ENCODE peak calls at places on chromosomes 2 and 18, in four cellular contexts. X is activated CD8-positive, alpha-beta T cell treated with anti-CD3 and anti-CD28 coated beads for 36 hours; T is endothelial cell; R is neural progenitor cell. J is an unnamed sample.

GRCh38 chr2:129977986-129978385 is 1.5 kb upstream of the RAB6C start:
- DNase-seq in X (no peak), T (no peak), R (no peak), J (no peak)

GRCh38 chr2:22517141-22517540 is 867.8 kb upstream of the KLHL29 start:
- DNase-seq in X (no peak), T (no peak), R (no peak), J (no peak)

GRCh38 chr2:38683766-38684165 is 17.9 kb downstream of the GALM start:
- DNase-seq in X (no peak), T (no peak), R (no peak), J (no peak)

GRCh38 chr18:7514796-7515440 is 52.2 kb upstream of the PTPRM start:
- DNase-seq in X (peak; percentile 2), T (no peak), R (peak; percentile 42), J (peak; percentile 48)

GRCh38 chr2:157785200-157785599 is 90.9 kb downstream of the ACVR1 start:
- DNase-seq in X (no peak), T (no peak), R (peak; percentile 38), J (peak; percentile 42)

GRCh38 chr2:236749346-236749745 is 179.7 kb downstream of the ACKR3 start:
- DNase-seq in X (no peak), T (no peak), R (no peak), J (no peak)

GRCh38 chr2:127653421-127654083 is 7.6 kb downstream of the GPR17 start:
- DNase-seq in X (no peak), T (no peak), R (no peak), J (no peak)

GRCh38 chr2:86393521-86394490 is 47.4 kb upstream of the KDM3A start:
- DNase-seq in X (peak; percentile 29), T (no peak), R (no peak), J (peak; percentile 45)

GRCh38 chr2:74147729-74148456 is at the start of gene BOLA3:
- DNase-seq in X (peak; percentile 90), T (peak; percentile 90), R (peak; percentile 96), J (peak; percentile 92)

GRCh38 chr2:27085670-27086089 is 892 bp upstream of the KHK start:
- DNase-seq in X (peak; percentile 55), T (peak; percentile 51), R (peak; percentile 81), J (peak; percentile 61)

GRCh38 chr2:17083902-17084301 is 418.3 kb upstream of the CYRIA start:
- DNase-seq in X (no peak), T (no peak), R (no peak), J (no peak)

GRCh38 chr2:147594038-147594437 is 250.8 kb upstream of the ACVR2A start:
- DNase-seq in X (no peak), T (no peak), R (no peak), J (no peak)

GRCh38 chr2:192122946-192123345 is 71.8 kb downstream of the TMEFF2 start:
- DNase-seq in X (no peak), T (no peak), R (no peak), J (no peak)

GRCh38 chr2:28430790-28431418 is 38.2 kb downstream of the FOSL2 start:
- DNase-seq in X (no peak), T (no peak), R (no peak), J (no peak)

GRCh38 chr2:141570474-141571131 is 560.2 kb downstream of the LRP1B start:
- DNase-seq in X (no peak), T (no peak), R (peak; percentile 60), J (no peak)

GRCh38 chr2:113181491-113182051 is 7.8 kb downstream of the PSD4 start:
- DNase-seq in X (no peak), T (no peak), R (no peak), J (no peak)

GRCh38 chr2:61432990-61433389 is 37.9 kb downstream of the USP34 start:
- DNase-seq in X (no peak), T (no peak), R (no peak), J (no peak)

GRCh38 chr2:76391663-76392062 is 680.9 kb upstream of the GCFC2 start:
- DNase-seq in X (no peak), T (no peak), R (no peak), J (no peak)

GRCh38 chr2:167729911-167730310 is 517.5 kb downstream of the STK39 start:
- DNase-seq in X (no peak), T (no peak), R (no peak), J (no peak)

GRCh38 chr18:68035709-68036522 is 519.4 kb upstream of the DSEL start:
- DNase-seq in X (no peak), T (no peak), R (no peak), J (no peak)

GRCh38 chr2:162828545-162828944 is 10.0 kb downstream of the KCNH7 start:
- DNase-seq in X (no peak), T (no peak), R (no peak), J (peak; percentile 57)

GRCh38 chr2:230589497-230590015 is 123.1 kb upstream of the CAB39 start:
- DNase-seq in X (peak; percentile 69), T (no peak), R (no peak), J (no peak)

GRCh38 chr18:29305516-29305915 is 1128.6 kb upstream of the CDH2 start:
- DNase-seq in X (no peak), T (no peak), R (no peak), J (no peak)

GRCh38 chr2:20568501-20569463 is 82.1 kb downstream of the HS1BP3 start:
- DNase-seq in X (no peak), T (no peak), R (no peak), J (peak; percentile 30)

GRCh38 chr2:238869293-238870124 is 21.6 kb downstream of the TWIST2 start:
- DNase-seq in X (peak; percentile 30), T (no peak), R (no peak), J (no peak)

GRCh38 chr2:145484443-145485086 is 964.6 kb upstream of the ZEB2 start:
- DNase-seq in X (peak; percentile 3), T (no peak), R (no peak), J (peak; percentile 26)

GRCh38 chr2:71276311-71277158 is 49.6 kb upstream of the PAIP2B start:
- DNase-seq in X (peak; percentile 89), T (peak; percentile 95), R (peak; percentile 96), J (peak; percentile 98)
- TF ChIP-seq CTCF in X (no peak), T (no peak), R (no peak), J (no peak)

DNA sequence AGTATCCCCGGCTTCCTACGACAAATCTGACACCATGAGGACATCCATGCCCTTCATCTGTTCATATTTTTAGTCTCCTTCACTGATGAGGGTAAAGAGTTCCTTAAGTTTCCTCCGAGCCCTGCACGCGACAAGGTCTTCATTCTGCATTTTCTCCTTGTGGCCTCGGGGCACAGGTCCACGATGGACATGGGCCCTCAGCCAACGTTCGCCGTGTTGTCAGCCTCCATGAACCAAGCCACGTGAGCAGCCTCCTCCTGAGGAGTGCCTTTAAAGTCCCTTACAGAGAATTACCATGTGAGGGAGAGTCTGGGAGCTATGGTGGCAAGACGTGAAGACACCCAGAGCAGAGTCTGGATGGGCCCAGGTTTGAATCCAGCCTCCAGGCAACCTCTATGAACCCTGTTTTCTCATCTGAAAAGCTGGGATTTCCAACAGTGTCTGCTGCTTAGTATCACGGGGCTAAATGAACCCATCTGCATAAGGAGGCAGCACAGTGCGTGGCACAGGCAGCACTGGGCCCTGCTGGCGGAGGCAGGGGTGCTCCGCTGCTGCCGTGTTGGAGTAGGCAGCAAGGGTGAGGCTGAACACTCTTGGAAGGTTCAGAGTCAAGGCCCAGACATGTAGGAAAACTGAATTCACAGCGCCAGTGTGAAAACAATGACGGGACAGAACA is 54.1 kb downstream of the EIPR1 start:
- DNase-seq in X (no peak), T (no peak), R (no peak), J (no peak)
- TF ChIP-seq CTCF in X (no peak), T (no peak), R (no peak), J (no peak)

DNA sequence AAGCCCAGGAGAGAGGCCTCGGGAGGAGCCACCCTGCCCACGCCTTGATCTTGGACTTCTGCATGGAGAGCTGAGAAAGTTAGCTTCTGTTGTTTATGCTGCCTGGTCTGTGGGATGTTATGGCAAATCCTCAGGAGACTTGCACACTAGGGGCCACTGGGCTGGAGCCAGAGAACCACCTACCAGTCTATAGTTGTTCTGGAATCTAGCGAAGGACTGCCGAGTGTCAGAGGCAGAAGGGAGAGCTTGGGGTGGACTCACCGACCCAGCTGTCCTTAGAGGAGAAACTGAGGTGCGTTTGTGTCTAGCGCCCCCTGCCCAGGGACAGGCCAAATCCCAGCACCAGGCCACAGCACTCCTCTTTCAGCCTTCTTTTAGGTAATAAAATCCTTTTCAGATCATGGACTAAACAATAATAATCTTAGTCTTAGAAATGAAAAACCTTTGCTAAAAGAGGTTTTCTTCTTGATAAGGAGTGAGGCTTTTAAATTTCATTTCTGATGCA is 398.7 kb upstream of the SALL3 start:
- DNase-seq in X (no peak), T (no peak), R (no peak), J (no peak)
- TF ChIP-seq CTCF in X (no peak), T (no peak), R (peak; percentile 43), J (no peak)

DNA sequence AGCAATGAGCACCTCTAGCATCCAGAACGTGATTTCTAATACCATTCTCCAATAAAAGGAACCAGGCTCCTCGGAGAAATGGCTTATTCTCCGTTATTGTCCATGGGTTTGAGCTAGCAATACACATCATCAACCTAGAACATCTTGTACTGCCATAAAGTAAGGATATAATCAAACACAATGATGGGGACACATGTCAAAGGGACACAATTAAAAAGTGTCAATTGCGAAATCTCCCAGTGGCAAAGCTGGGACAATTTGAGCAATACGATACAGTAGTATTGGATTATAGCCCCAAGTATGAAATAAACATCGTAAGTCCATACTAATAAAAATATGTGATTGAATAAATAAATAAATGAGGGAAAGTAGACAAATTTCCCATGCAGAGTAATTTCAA is 108.4 kb downstream of the CTNNA2 start:
- DNase-seq in X (no peak), T (no peak), R (no peak), J (no peak)
- TF ChIP-seq CTCF in X (no peak), T (no peak), R (no peak), J (no peak)

J was measured in Calu3.